ENCODE peak calls at places on chromosome 10, in four cellular contexts. One of them, this sample, is unnamed.

GRCh38 chr10:3468919-3469638 is 296.5 kb upstream of the PITRM1 start:
- DNase-seq in GM12878: no peak
- DNase-seq in SK-N-SH: no peak
- DNase-seq in HepG2: no peak
- DNase-seq in this sample: peak; percentile 73

GRCh38 chr10:128022216-128023196 is 103.7 kb downstream of the MKI67 start:
- DNase-seq in GM12878: no peak
- DNase-seq in SK-N-SH: no peak
- DNase-seq in HepG2: no peak
- DNase-seq in this sample: no peak

GRCh38 chr10:48493083-48493871 is 111.6 kb downstream of the ARHGAP22 start:
- DNase-seq in GM12878: no peak
- DNase-seq in SK-N-SH: peak; percentile 73
- DNase-seq in HepG2: no peak
- DNase-seq in this sample: no peak

GRCh38 chr10:97517096-97517750 is 18.5 kb downstream of the UBTD1 start:
- DNase-seq in GM12878: no peak
- DNase-seq in SK-N-SH: no peak
- DNase-seq in HepG2: no peak
- DNase-seq in this sample: no peak

GRCh38 chr10:36030516-36030915 is 388.4 kb upstream of the FZD8 start:
- DNase-seq in GM12878: no peak
- DNase-seq in SK-N-SH: no peak
- DNase-seq in HepG2: no peak
- DNase-seq in this sample: no peak

GRCh38 chr10:91944880-91945630 is 21.5 kb downstream of the BTAF1 start:
- DNase-seq in GM12878: peak; percentile 24
- DNase-seq in SK-N-SH: no peak
- DNase-seq in HepG2: no peak
- DNase-seq in this sample: no peak

GRCh38 chr10:90179696-90180407 is 478.5 kb downstream of the KIF20B start:
- DNase-seq in GM12878: no peak
- DNase-seq in SK-N-SH: no peak
- DNase-seq in HepG2: no peak
- DNase-seq in this sample: no peak

GRCh38 chr10:10796061-10796773 is 221.5 kb upstream of the CELF2 start:
- DNase-seq in GM12878: no peak
- DNase-seq in SK-N-SH: no peak
- DNase-seq in HepG2: no peak
- DNase-seq in this sample: no peak

GRCh38 chr10:99788598-99789259 is 6.3 kb downstream of the ABCC2 start:
- DNase-seq in GM12878: no peak
- DNase-seq in SK-N-SH: no peak
- DNase-seq in HepG2: no peak
- DNase-seq in this sample: no peak

GRCh38 chr10:59382831-59383295 is 20.5 kb upstream of the FAM13C start:
- DNase-seq in GM12878: no peak
- DNase-seq in SK-N-SH: no peak
- DNase-seq in HepG2: no peak
- DNase-seq in this sample: no peak

GRCh38 chr10:128095753-128096469 is 30.3 kb downstream of the MKI67 start:
- DNase-seq in GM12878: no peak
- DNase-seq in SK-N-SH: no peak
- DNase-seq in HepG2: no peak
- DNase-seq in this sample: no peak

GRCh38 chr10:31118561-31118960 is 86.9 kb upstream of the ZNF438 start:
- DNase-seq in GM12878: no peak
- DNase-seq in SK-N-SH: no peak
- DNase-seq in HepG2: no peak
- DNase-seq in this sample: no peak

GRCh38 chr10:129793479-129793878 is 170.6 kb downstream of the EBF3 start:
- DNase-seq in GM12878: no peak
- DNase-seq in SK-N-SH: no peak
- DNase-seq in HepG2: peak; percentile 44
- DNase-seq in this sample: no peak

GRCh38 chr10:129792864-129793263 is 171.2 kb downstream of the EBF3 start:
- DNase-seq in GM12878: no peak
- DNase-seq in SK-N-SH: no peak
- DNase-seq in HepG2: no peak
- DNase-seq in this sample: no peak

GRCh38 chr10:129799942-129800341 is 164.1 kb downstream of the EBF3 start:
- DNase-seq in GM12878: no peak
- DNase-seq in SK-N-SH: no peak
- DNase-seq in HepG2: no peak
- DNase-seq in this sample: no peak

GRCh38 chr10:129794056-129794455 is 170.0 kb downstream of the EBF3 start:
- DNase-seq in GM12878: no peak
- DNase-seq in SK-N-SH: no peak
- DNase-seq in HepG2: no peak
- DNase-seq in this sample: no peak

DNA sequence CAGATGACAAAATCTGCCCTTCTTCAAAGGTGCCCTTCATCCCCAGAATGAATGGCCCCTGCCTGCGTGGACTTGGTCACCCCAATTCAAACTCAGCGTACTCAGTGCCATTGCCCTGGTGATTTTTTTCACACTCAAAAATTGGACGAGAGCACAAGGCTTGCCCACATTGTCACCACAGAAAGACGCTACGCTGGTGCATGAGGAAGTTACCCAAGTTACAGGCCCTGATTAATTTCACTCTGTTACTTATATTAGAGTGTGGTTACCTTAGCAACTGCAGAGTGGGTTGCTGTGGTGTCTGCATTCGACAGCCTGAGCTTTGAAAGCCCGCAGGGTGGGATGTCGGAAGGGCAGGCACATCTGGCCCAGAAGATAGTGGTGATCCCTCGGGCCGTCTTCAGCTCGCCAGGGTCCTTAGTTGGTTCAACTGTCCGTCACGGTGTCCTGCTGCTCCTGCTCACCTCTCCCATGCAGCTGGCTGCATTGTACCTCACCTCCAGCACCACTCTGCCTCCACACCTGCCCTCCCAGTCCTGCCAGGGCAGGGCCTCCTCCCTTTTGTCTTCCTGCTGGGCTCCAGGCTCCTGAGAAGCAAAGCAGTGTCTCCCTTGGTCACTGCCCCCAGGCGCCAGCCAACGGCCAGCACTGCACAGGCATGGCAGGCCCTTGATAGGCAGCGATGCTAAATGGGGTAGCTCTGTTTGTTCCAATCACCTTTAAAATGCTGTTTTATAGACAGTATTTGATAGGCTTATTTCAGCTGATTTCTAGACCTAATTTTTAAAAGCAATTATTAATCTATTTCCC is 167.3 kb downstream of the EBF3 start:
- DNase-seq in GM12878: no peak
- DNase-seq in SK-N-SH: peak; percentile 55
- DNase-seq in HepG2: no peak
- DNase-seq in this sample: no peak
- TF ChIP-seq PBX3 in GM12878: no peak
- TF ChIP-seq PBX3 in SK-N-SH: no peak
- TF ChIP-seq PBX3 in HepG2: no peak
- TF ChIP-seq PBX3 in this sample: no peak

GRCh38 chr10:113648478-113648877 is 15.4 kb downstream of the NRAP start:
- DNase-seq in GM12878: no peak
- DNase-seq in SK-N-SH: no peak
- DNase-seq in HepG2: no peak
- DNase-seq in this sample: no peak
- TF ChIP-seq PBX3 in GM12878: no peak
- TF ChIP-seq PBX3 in SK-N-SH: no peak
- TF ChIP-seq PBX3 in HepG2: no peak
- TF ChIP-seq PBX3 in this sample: no peak

GRCh38 chr10:125568156-125568555 is 114.8 kb downstream of the TEX36 start:
- DNase-seq in GM12878: no peak
- DNase-seq in SK-N-SH: no peak
- DNase-seq in HepG2: no peak
- DNase-seq in this sample: no peak
- TF ChIP-seq PBX3 in GM12878: no peak
- TF ChIP-seq PBX3 in SK-N-SH: no peak
- TF ChIP-seq PBX3 in HepG2: no peak
- TF ChIP-seq PBX3 in this sample: no peak

GRCh38 chr10:102455893-102456471 is 4.6 kb upstream of the C10orf95 start:
- DNase-seq in GM12878: no peak
- DNase-seq in SK-N-SH: no peak
- DNase-seq in HepG2: no peak
- DNase-seq in this sample: no peak
- TF ChIP-seq PBX3 in GM12878: no peak
- TF ChIP-seq PBX3 in SK-N-SH: no peak
- TF ChIP-seq PBX3 in HepG2: no peak
- TF ChIP-seq PBX3 in this sample: no peak